ENCODE peak calls at places on chromosomes 13 and 19, in six cellular contexts. K is H9, Z is neuronal stem cell, T is IMR-90, X is mesenchymal stem cell, G is H1. D is an unnamed sample.

GRCh38 chr19:48681127-48681470 is 8.3 kb upstream of the NTN5 start:
- DNase-seq in K (no peak), Z (no peak), T (peak), X (peak), G (no peak), D (no peak)

GRCh38 chr19:45876411-45877197 is 9.3 kb downstream of the IRF2BP1 start:
- DNase-seq in K (peak), Z (no peak), T (peak), X (peak), G (peak), D (no peak)

GRCh38 chr13:113620036-113620435 is 35.5 kb downstream of the TFDP1 start:
- DNase-seq in K (no peak), Z (no peak), T (no peak), X (no peak), G (no peak), D (no peak)

GRCh38 chr13:24038405-24038804 is 122.1 kb upstream of the SPATA13 start:
- DNase-seq in K (no peak), Z (no peak), T (peak), X (peak), G (no peak), D (peak)

GRCh38 chr13:113835461-113836274 is 28.2 kb downstream of the GAS6 start:
- DNase-seq in K (no peak), Z (no peak), T (peak), X (peak), G (no peak), D (no peak)

GRCh38 chr19:37506387-37507166 is at the start of gene ZNF793:
- DNase-seq in K (peak), Z (peak), T (peak), X (peak), G (peak), D (peak)

GRCh38 chr13:101332583-101332982 is 83.7 kb downstream of the NALCN start:
- DNase-seq in K (no peak), Z (no peak), T (no peak), X (no peak), G (no peak), D (no peak)

GRCh38 chr19:47582320-47582909 is 9.5 kb upstream of the ZNF541 start:
- DNase-seq in K (no peak), Z (no peak), T (peak), X (peak), G (no peak), D (no peak)

GRCh38 chr19:38812841-38813320 is at the start of gene LGALS4:
- DNase-seq in K (no peak), Z (no peak), T (no peak), X (no peak), G (no peak), D (no peak)

GRCh38 chr19:461664-462551 is 1.1 kb upstream of the SHC2 start:
- DNase-seq in K (peak), Z (no peak), T (no peak), X (peak), G (peak), D (no peak)

GRCh38 chr13:40539954-40540706 is 126.3 kb downstream of the FOXO1 start:
- DNase-seq in K (peak), Z (peak), T (peak), X (peak), G (no peak), D (peak)

GRCh38 chr13:96191367-96191766 is 101.5 kb downstream of the HS6ST3 start:
- DNase-seq in K (no peak), Z (no peak), T (no peak), X (no peak), G (no peak), D (no peak)

GRCh38 chr13:108662528-108662927 is 33.1 kb downstream of the MYO16 start:
- DNase-seq in K (no peak), Z (no peak), T (no peak), X (no peak), G (no peak), D (no peak)

GRCh38 chr13:39049274-39049673 is 11.0 kb downstream of the NHLRC3 start:
- DNase-seq in K (no peak), Z (no peak), T (no peak), X (no peak), G (no peak), D (no peak)

GRCh38 chr19:3370214-3370720 is 3.9 kb downstream of the NFIC start:
- DNase-seq in K (peak), Z (no peak), T (no peak), X (peak), G (no peak), D (no peak)

GRCh38 chr13:29597701-29598100 is 2.2 kb upstream of the SLC7A1 start:
- DNase-seq in K (no peak), Z (no peak), T (no peak), X (no peak), G (no peak), D (no peak)

GRCh38 chr13:57250472-57250871 is 83.5 kb downstream of the PRR20E start:
- DNase-seq in K (no peak), Z (no peak), T (no peak), X (no peak), G (no peak), D (no peak)

GRCh38 chr13:101942038-101942437 is 459.8 kb downstream of the FGF14 start:
- DNase-seq in K (no peak), Z (peak), T (peak), X (peak), G (no peak), D (peak)

GRCh38 chr13:23575632-23576031 is 5.4 kb downstream of the TNFRSF19 start:
- DNase-seq in K (no peak), Z (no peak), T (no peak), X (no peak), G (no peak), D (no peak)

GRCh38 chr13:100534911-100535310 is 53.7 kb downstream of the GGACT start:
- DNase-seq in K (no peak), Z (no peak), T (no peak), X (no peak), G (no peak), D (no peak)

GRCh38 chr13:112182251-112182650 is 115.3 kb downstream of the SOX1 start:
- DNase-seq in K (no peak), Z (no peak), T (no peak), X (no peak), G (no peak), D (no peak)

GRCh38 chr13:66014757-66015156 is 1215.4 kb downstream of the PCDH9 start:
- DNase-seq in K (no peak), Z (no peak), T (peak), X (no peak), G (no peak), D (no peak)

GRCh38 chr19:35975608-35976214 is 19.3 kb upstream of the SDHAF1 start:
- DNase-seq in K (no peak), Z (peak), T (peak), X (peak), G (peak), D (peak)

GRCh38 chr19:40257096-40257517 is 28.0 kb downstream of the AKT2 start:
- DNase-seq in K (no peak), Z (no peak), T (no peak), X (no peak), G (no peak), D (no peak)

GRCh38 chr19:38674388-38675133 is 27.1 kb downstream of the ACTN4 start:
- DNase-seq in K (no peak), Z (no peak), T (peak), X (peak), G (no peak), D (peak)

GRCh38 chr19:53552001-53552721 is 14.2 kb downstream of the ZNF331 start:
- DNase-seq in K (no peak), Z (no peak), T (no peak), X (no peak), G (peak), D (no peak)

GRCh38 chr19:53553159-53553558 is 15.2 kb downstream of the ZNF331 start:
- DNase-seq in K (no peak), Z (no peak), T (peak), X (no peak), G (no peak), D (no peak)

GRCh38 chr19:53554804-53555203 is 16.9 kb downstream of the ZNF331 start:
- DNase-seq in K (no peak), Z (no peak), T (no peak), X (no peak), G (no peak), D (no peak)

GRCh38 chr19:53555352-53555751 is 17.4 kb downstream of the ZNF331 start:
- DNase-seq in K (no peak), Z (no peak), T (no peak), X (no peak), G (no peak), D (no peak)

GRCh38 chr19:53553865-53554791 is 16.2 kb downstream of the ZNF331 start:
- DNase-seq in K (no peak), Z (no peak), T (peak), X (no peak), G (peak), D (peak)
- H2AFZ ChIP-seq in K (no peak), Z (no peak), T (peak), X (no peak), G (no peak), D (no peak)

GRCh38 chr19:42281175-42282035 is 12.4 kb downstream of the CIC start:
- DNase-seq in K (peak), Z (peak), T (peak), X (peak), G (peak), D (no peak)

GRCh38 chr19:42283248-42284065 is 14.4 kb downstream of the CIC start:
- DNase-seq in K (peak), Z (peak), T (peak), X (peak), G (peak), D (peak)

GRCh38 chr19:42280761-42281174 is 11.7 kb downstream of the CIC start:
- DNase-seq in K (no peak), Z (no peak), T (peak), X (peak), G (no peak), D (no peak)

GRCh38 chr19:42282810-42283247 is 13.8 kb downstream of the CIC start:
- DNase-seq in K (no peak), Z (no peak), T (no peak), X (no peak), G (no peak), D (no peak)

DNA sequence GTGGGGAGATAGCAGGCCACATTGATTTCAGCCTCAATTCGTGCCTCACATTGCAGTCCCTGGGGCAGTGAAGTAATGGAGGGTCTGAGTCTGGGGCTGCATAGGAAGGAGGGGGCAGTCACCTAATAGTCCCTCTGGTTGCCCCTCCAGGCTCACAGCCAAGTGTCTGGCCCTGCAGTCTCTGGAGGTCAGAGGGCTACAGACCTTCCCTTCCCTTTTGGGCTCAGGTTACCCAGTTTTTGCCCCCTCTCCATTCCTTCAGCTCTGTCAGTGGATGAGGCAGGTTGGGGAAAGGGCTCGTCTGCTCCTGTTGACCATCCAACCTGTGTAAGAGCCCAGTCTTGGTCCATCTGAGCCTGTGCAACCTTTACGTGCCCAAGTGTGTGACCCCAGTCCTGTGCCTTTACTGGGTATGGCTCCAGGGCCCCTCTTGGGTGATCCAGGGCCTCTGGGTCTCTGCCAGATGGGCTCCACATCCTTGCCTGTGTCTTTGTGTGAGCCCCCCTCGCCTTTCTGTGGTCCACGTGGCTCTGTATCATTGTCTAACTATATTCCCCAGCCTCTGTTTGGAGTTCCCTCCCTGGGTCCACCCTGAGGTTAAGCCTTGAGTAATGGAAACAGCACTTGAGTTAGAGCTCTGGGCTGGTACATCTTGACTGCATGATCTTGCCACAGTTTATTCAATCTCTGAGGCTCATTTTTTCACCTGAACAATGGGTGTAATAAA is 13.1 kb downstream of the CIC start:
- DNase-seq in K (no peak), Z (no peak), T (peak), X (peak), G (peak), D (no peak)
- H2BK120ac ChIP-seq in K (no peak), Z (peak), T (peak), X (peak), G (peak), D (peak)

DNA sequence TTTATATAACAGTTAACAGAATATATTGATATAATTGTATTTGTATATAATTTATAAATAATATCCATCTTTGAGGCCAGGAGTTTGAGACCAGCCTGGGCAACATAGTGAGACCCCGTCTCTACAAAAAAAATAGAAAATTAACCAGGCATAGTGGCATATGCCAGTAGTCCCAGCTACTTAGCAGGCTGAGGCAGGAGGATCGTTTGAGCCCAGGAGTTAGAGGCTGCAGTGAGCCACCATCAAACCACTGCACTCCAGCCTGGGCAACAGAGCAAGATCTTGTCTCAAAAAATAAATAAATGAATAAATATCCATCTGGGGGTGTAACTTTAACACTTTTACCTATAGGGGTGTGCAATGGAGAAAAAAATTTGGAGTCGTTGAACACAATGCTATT is 1.3 kb upstream of the SHFL start:
- DNase-seq in K (no peak), Z (no peak), T (no peak), X (no peak), G (no peak), D (no peak)
- H2AFZ ChIP-seq in K (no peak), Z (no peak), T (no peak), X (no peak), G (no peak), D (no peak)

GRCh38 chr13:77981191-77981925 is 62.7 kb upstream of the EDNRB start:
- DNase-seq in K (no peak), Z (no peak), T (peak), X (peak), G (no peak), D (no peak)
- H2BK120ac ChIP-seq in K (no peak), Z (no peak), T (peak), X (no peak), G (peak), D (peak)

DNA sequence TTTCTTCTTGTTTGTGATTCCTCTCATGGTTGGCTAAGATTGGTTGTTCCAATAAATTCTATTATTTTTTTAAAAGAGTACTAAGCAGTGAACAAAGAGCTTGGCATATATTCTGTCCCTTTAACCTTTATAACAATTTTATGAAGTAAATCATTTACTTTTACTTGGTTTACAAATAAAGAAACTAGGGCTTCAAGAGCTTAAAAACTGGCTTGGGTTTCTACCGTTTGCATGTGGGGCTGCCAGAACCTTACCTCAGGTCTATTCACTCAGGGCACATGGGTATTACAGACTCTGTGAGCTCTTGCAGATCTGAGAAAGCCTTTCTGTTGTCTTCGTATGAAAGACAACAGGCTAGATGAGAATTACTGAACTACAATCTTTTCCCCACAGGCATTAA is 13.3 kb downstream of the N4BP2L1 start:
- DNase-seq in K (no peak), Z (no peak), T (no peak), X (no peak), G (no peak), D (no peak)
- H2AFZ ChIP-seq in K (no peak), Z (no peak), T (no peak), X (no peak), G (no peak), D (no peak)

DNA sequence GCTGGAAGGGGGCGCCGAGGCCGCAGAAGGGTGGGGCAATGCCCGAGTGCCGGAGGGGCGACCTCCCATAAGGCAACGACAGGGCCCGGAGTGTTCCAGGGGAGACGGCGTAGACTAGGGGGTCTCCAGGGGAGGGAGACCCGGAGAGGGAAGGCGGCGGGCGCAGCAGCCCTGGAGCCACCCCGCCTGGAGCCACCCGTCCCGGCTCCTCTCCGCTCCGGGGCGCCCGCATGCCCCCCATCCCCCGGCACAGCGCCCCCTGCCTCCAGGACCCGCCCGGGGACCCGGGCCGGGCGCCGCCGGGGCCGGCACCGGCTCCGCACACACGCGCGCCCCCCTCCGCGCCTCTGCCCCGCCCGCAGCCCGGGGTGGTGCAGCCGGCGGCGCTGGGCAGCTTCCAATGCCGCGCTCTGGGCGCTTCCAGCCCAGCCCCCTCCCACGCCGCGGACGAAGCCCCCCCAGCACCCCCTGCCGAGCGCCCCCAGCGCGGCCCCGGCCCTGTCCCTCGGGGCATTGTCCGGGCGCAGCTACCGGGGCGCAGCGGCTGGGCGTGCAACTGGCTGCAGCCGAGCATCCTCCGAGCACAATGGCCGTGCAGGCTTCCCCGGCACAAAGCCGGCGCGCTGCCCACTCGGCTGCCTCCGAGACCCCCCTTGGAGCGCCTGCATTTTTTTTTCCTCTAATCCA is 519 bp downstream of the PTPRS start:
- DNase-seq in K (no peak), Z (peak), T (no peak), X (no peak), G (no peak), D (peak)
- H2BK120ac ChIP-seq in K (no peak), Z (peak), T (no peak), X (no peak), G (no peak), D (peak)

GRCh38 chr19:13840751-13841338 is 36.1 kb upstream of the NANOS3 start:
- DNase-seq in K (no peak), Z (no peak), T (no peak), X (no peak), G (no peak), D (peak)

GRCh38 chr19:13844130-13844631 is 32.8 kb upstream of the NANOS3 start:
- DNase-seq in K (no peak), Z (no peak), T (no peak), X (no peak), G (peak), D (no peak)

GRCh38 chr19:13841339-13842293 is 35.3 kb upstream of the NANOS3 start:
- DNase-seq in K (peak), Z (no peak), T (no peak), X (peak), G (no peak), D (peak)

GRCh38 chr19:13843104-13843921 is 33.6 kb upstream of the NANOS3 start:
- DNase-seq in K (peak), Z (no peak), T (peak), X (peak), G (peak), D (peak)

GRCh38 chr19:13842294-13843103 is 34.4 kb upstream of the NANOS3 start:
- DNase-seq in K (peak), Z (no peak), T (peak), X (peak), G (no peak), D (peak)
- H2AFZ ChIP-seq in K (peak), Z (peak), T (peak), X (no peak), G (peak), D (peak)

GRCh38 chr13:49185264-49185663 is 34.9 kb upstream of the MLNR start:
- DNase-seq in K (no peak), Z (no peak), T (peak), X (peak), G (no peak), D (peak)
- H2BK120ac ChIP-seq in K (no peak), Z (no peak), T (no peak), X (no peak), G (no peak), D (no peak)

GRCh38 chr13:63448654-63449053 is 2033.0 kb upstream of the PCDH20 start:
- DNase-seq in K (no peak), Z (no peak), T (peak), X (no peak), G (no peak), D (no peak)

GRCh38 chr13:63449549-63449948 is 2033.9 kb upstream of the PCDH20 start:
- DNase-seq in K (no peak), Z (no peak), T (no peak), X (no peak), G (no peak), D (no peak)

DNA sequence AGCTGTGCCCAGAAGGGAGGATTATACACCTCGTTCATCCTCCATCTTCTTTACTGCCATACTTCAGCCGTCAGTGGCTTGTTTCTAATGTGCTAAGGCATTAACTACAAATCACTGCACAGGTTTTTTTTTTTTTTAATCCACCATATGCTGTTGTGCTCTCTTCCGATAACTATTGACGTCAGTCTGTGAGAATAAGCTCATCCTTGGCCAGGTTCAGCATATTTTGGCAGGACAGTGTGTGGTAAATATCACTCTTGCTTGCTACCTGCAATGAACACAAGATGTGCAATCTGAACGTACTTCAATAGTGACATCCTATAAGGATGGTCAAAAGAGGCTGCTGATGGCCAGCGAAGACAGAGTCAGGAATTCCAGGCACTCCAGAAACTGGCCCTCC is 2030.7 kb upstream of the PCDH20 start:
- DNase-seq in K (no peak), Z (no peak), T (no peak), X (no peak), G (no peak), D (no peak)
- H2AFZ ChIP-seq in K (no peak), Z (no peak), T (no peak), X (no peak), G (peak), D (no peak)

GRCh38 chr13:59449750-59450149 is 714.0 kb downstream of the DIAPH3 start:
- DNase-seq in K (no peak), Z (no peak), T (no peak), X (no peak), G (no peak), D (no peak)
- H2BK120ac ChIP-seq in K (peak), Z (no peak), T (peak), X (no peak), G (peak), D (no peak)